ENCODE peak calls at places on chromosomes 16 and 17, in nine cellular contexts. V is fibroblast of mammary gland, Q is DMS 273 treated with DMSO at 0.1 percent for 48 hours, D is BJ, L is T-helper 1 cell, R is T-helper 2 cell, W is head of caudate nucleus, B is RWPE1, H is left ventricle myocardium inferior. O is an unnamed sample.

GRCh38 chr17:69434164-69434579 is 19.7 kb downstream of the MAP2K6 start:
- DNase-seq in V (peak; percentile 49), Q (peak; percentile 21), D (no peak), L (no peak), R (no peak), W (peak; percentile 66), B (peak; percentile 31), H (peak; percentile 23), O (no peak)

GRCh38 chr16:27444015-27444414 is 42.0 kb downstream of the IL21R start:
- DNase-seq in V (peak; percentile 35), Q (no peak), D (no peak), L (no peak), R (no peak), W (no peak), B (peak; percentile 26), H (no peak), O (no peak)

GRCh38 chr16:57756424-57757325 is 21.1 kb downstream of the KATNB1 start:
- DNase-seq in V (no peak), Q (no peak), D (no peak), L (no peak), R (no peak), W (no peak), B (no peak), H (no peak), O (no peak)

GRCh38 chr16:52929478-52929877 is 123.2 kb downstream of the CHD9NB start:
- DNase-seq in V (no peak), Q (no peak), D (no peak), L (no peak), R (no peak), W (no peak), B (no peak), H (no peak), O (no peak)

GRCh38 chr17:71830916-71831315 is 289.9 kb upstream of the SOX9 start:
- DNase-seq in V (no peak), Q (no peak), D (no peak), L (no peak), R (no peak), W (no peak), B (no peak), H (no peak), O (no peak)

GRCh38 chr17:7282752-7283321 is 1.3 kb downstream of the SLC2A4 start:
- DNase-seq in V (no peak), Q (no peak), D (no peak), L (no peak), R (no peak), W (no peak), B (no peak), H (no peak), O (no peak)

GRCh38 chr17:37708616-37709212 is 36.1 kb downstream of the HNF1B start:
- DNase-seq in V (peak; percentile 6), Q (no peak), D (no peak), L (no peak), R (no peak), W (no peak), B (no peak), H (no peak), O (no peak)

GRCh38 chr17:77887464-77888241 is 70.8 kb upstream of the TNRC6C start:
- DNase-seq in V (peak; percentile 79), Q (peak; percentile 29), D (peak; percentile 26), L (peak; percentile 63), R (peak; percentile 48), W (peak; percentile 85), B (peak; percentile 30), H (peak; percentile 88), O (peak; percentile 87)

GRCh38 chr17:48048321-48049140 is at the start of gene NFE2L1:
- DNase-seq in V (peak; percentile 92), Q (peak; percentile 68), D (no peak), L (peak; percentile 52), R (no peak), W (peak; percentile 66), B (peak; percentile 85), H (peak; percentile 94), O (peak; percentile 23)

GRCh38 chr16:56980792-56981724 is 8.3 kb upstream of the NLRC5 start:
- DNase-seq in V (no peak), Q (no peak), D (no peak), L (no peak), R (no peak), W (no peak), B (no peak), H (no peak), O (no peak)

GRCh38 chr17:39062846-39063680 is 88.4 kb downstream of the PLXDC1 start:
- DNase-seq in V (peak; percentile 65), Q (no peak), D (peak; percentile 26), L (no peak), R (no peak), W (no peak), B (no peak), H (no peak), O (no peak)

GRCh38 chr16:3021449-3022207 is 1.5 kb downstream of the TNFRSF12A start:
- DNase-seq in V (peak; percentile 97), Q (peak; percentile 58), D (peak; percentile 68), L (peak; percentile 76), R (peak; percentile 67), W (peak; percentile 49), B (peak; percentile 68), H (peak; percentile 84), O (peak; percentile 65)

GRCh38 chr17:83178533-83179201 is 99.3 kb downstream of the METRNL start:
- DNase-seq in V (no peak), Q (no peak), D (no peak), L (no peak), R (no peak), W (no peak), B (no peak), H (no peak), O (no peak)

GRCh38 chr16:23510154-23510914 is at the start of gene GGA2:
- DNase-seq in V (peak; percentile 69), Q (peak; percentile 52), D (peak; percentile 26), L (peak; percentile 81), R (peak; percentile 67), W (peak; percentile 89), B (peak; percentile 81), H (peak; percentile 86), O (peak; percentile 85)

GRCh38 chr16:11159189-11159588 is 96.8 kb downstream of the SOCS1 start:
- DNase-seq in V (no peak), Q (no peak), D (no peak), L (no peak), R (no peak), W (no peak), B (no peak), H (no peak), O (no peak)

GRCh38 chr16:85965125-85965524 is 66.2 kb downstream of the IRF8 start:
- DNase-seq in V (no peak), Q (no peak), D (no peak), L (no peak), R (no peak), W (no peak), B (no peak), H (no peak), O (no peak)

GRCh38 chr17:18182978-18183333 is 672 bp upstream of the ALKBH5 start:
- DNase-seq in V (no peak), Q (no peak), D (no peak), L (no peak), R (peak; percentile 68), W (peak; percentile 89), B (peak; percentile 61), H (peak; percentile 91), O (peak; percentile 79)

GRCh38 chr17:83067071-83067717 is 12.2 kb upstream of the METRNL start:
- DNase-seq in V (no peak), Q (no peak), D (no peak), L (no peak), R (no peak), W (no peak), B (no peak), H (peak; percentile 12), O (no peak)

GRCh38 chr17:44320066-44320465 is 4.6 kb downstream of the SLC25A39 start:
- DNase-seq in V (no peak), Q (no peak), D (no peak), L (no peak), R (no peak), W (no peak), B (no peak), H (no peak), O (no peak)

GRCh38 chr16:81315271-81316175 is 761 bp downstream of the GAN start:
- DNase-seq in V (peak; percentile 38), Q (no peak), D (no peak), L (peak; percentile 26), R (peak; percentile 26), W (peak; percentile 64), B (peak; percentile 44), H (peak; percentile 58), O (peak; percentile 34)

GRCh38 chr17:48647103-48647963 is 21.2 kb upstream of the HOXB9 start:
- DNase-seq in V (no peak), Q (no peak), D (no peak), L (no peak), R (no peak), W (no peak), B (no peak), H (no peak), O (no peak)

GRCh38 chr16:86595983-86596605 is 17.7 kb downstream of the FOXL1 start:
- DNase-seq in V (no peak), Q (no peak), D (no peak), L (no peak), R (no peak), W (no peak), B (no peak), H (no peak), O (no peak)

GRCh38 chr17:933168-934083 is 46.1 kb downstream of the NXN start:
- DNase-seq in V (peak; percentile 84), Q (no peak), D (peak; percentile 86), L (no peak), R (no peak), W (no peak), B (peak; percentile 92), H (no peak), O (no peak)

GRCh38 chr17:78022425-78022824 is 63.9 kb downstream of the TNRC6C start:
- DNase-seq in V (peak; percentile 68), Q (no peak), D (no peak), L (no peak), R (no peak), W (no peak), B (no peak), H (no peak), O (no peak)

GRCh38 chr16:82857693-82858337 is 231.0 kb downstream of the CDH13 start:
- DNase-seq in V (no peak), Q (no peak), D (no peak), L (no peak), R (no peak), W (no peak), B (no peak), H (no peak), O (no peak)

GRCh38 chr17:42849451-42850157 is 1.4 kb upstream of the AOC3 start:
- DNase-seq in V (no peak), Q (no peak), D (no peak), L (no peak), R (no peak), W (no peak), B (no peak), H (no peak), O (no peak)

GRCh38 chr17:5019475-5019956 is 15.7 kb downstream of the SLC52A1 start:
- DNase-seq in V (peak; percentile 29), Q (no peak), D (no peak), L (peak; percentile 47), R (no peak), W (peak; percentile 63), B (peak; percentile 32), H (no peak), O (no peak)

GRCh38 chr17:47077576-47077975 is 98.5 kb upstream of the RPRML start:
- DNase-seq in V (peak; percentile 58), Q (no peak), D (no peak), L (no peak), R (no peak), W (no peak), B (peak; percentile 23), H (no peak), O (no peak)

GRCh38 chr17:5912927-5913565 is 157.1 kb upstream of the WSCD1 start:
- DNase-seq in V (no peak), Q (no peak), D (no peak), L (no peak), R (no peak), W (peak; percentile 25), B (no peak), H (no peak), O (no peak)